ENCODE peak calls at places on chromosomes 13 and 19, in nine cellular contexts. Z is fibroblast of villous mesenchyme, N is fibroblast of lung, O is uterus, Y is pancreas, D is vagina, R is choroid plexus epithelial cell, E is heart left ventricle, B is mucosa of descending colon. A is an unnamed sample.

GRCh38 chr13:113207890-113208423 is 512 bp downstream of the PCID2 start:
- DNase-seq in Z (peak), N (peak), O (no peak), Y (peak), D (no peak), R (peak), E (peak), B (peak), A (peak)

GRCh38 chr13:99956473-99957349 is 14.9 kb downstream of the ZIC5 start:
- DNase-seq in Z (no peak), N (no peak), O (no peak), Y (no peak), D (no peak), R (no peak), E (no peak), B (no peak), A (no peak)

GRCh38 chr13:41827507-41828213 is 133.2 kb downstream of the VWA8 start:
- DNase-seq in Z (peak), N (peak), O (peak), Y (no peak), D (no peak), R (peak), E (no peak), B (no peak), A (peak)

GRCh38 chr13:49838989-49839388 is 46.5 kb upstream of the KPNA3 start:
- DNase-seq in Z (no peak), N (no peak), O (no peak), Y (no peak), D (no peak), R (no peak), E (no peak), B (no peak), A (no peak)

GRCh38 chr19:14519860-14520407 is 1.7 kb upstream of the DNAJB1 start:
- DNase-seq in Z (no peak), N (peak), O (no peak), Y (peak), D (no peak), R (no peak), E (no peak), B (peak), A (peak)

GRCh38 chr19:44592451-44592890 is 20.9 kb upstream of the IGSF23 start:
- DNase-seq in Z (no peak), N (peak), O (no peak), Y (peak), D (no peak), R (no peak), E (peak), B (no peak), A (no peak)

GRCh38 chr13:49540552-49540951 is 44.8 kb downstream of the PHF11 start:
- DNase-seq in Z (peak), N (peak), O (peak), Y (no peak), D (no peak), R (peak), E (no peak), B (no peak), A (no peak)

GRCh38 chr13:24693862-24694471 is 13.8 kb downstream of the ATP12A start:
- DNase-seq in Z (peak), N (peak), O (no peak), Y (no peak), D (no peak), R (peak), E (no peak), B (no peak), A (peak)

GRCh38 chr13:93290503-93290902 is 63.9 kb downstream of the GPC6 start:
- DNase-seq in Z (peak), N (peak), O (no peak), Y (no peak), D (no peak), R (peak), E (no peak), B (no peak), A (no peak)

GRCh38 chr19:55146078-55146647 is 2.8 kb downstream of the TNNT1 start:
- DNase-seq in Z (no peak), N (no peak), O (no peak), Y (no peak), D (no peak), R (no peak), E (no peak), B (no peak), A (no peak)

GRCh38 chr19:22137791-22138190 is 59.0 kb downstream of the ZNF676 start:
- DNase-seq in Z (no peak), N (no peak), O (no peak), Y (no peak), D (no peak), R (no peak), E (no peak), B (no peak), A (no peak)

GRCh38 chr13:37481005-37481857 is 117.3 kb downstream of the POSTN start:
- DNase-seq in Z (no peak), N (peak), O (peak), Y (no peak), D (no peak), R (peak), E (no peak), B (no peak), A (peak)

GRCh38 chr19:39351537-39352037 is 9.4 kb downstream of the SAMD4B start:
- DNase-seq in Z (peak), N (no peak), O (no peak), Y (no peak), D (no peak), R (peak), E (no peak), B (no peak), A (peak)

GRCh38 chr13:31418186-31418585 is 218.4 kb downstream of the B3GLCT start:
- DNase-seq in Z (no peak), N (no peak), O (no peak), Y (no peak), D (no peak), R (no peak), E (no peak), B (no peak), A (no peak)

GRCh38 chr13:112236539-112237197 is 139.5 kb upstream of the SPACA7 start:
- DNase-seq in Z (no peak), N (no peak), O (no peak), Y (no peak), D (no peak), R (no peak), E (no peak), B (no peak), A (no peak)

GRCh38 chr19:18046066-18046718 is 38.2 kb downstream of the ARRDC2 start:
- DNase-seq in Z (peak), N (peak), O (peak), Y (no peak), D (no peak), R (peak), E (no peak), B (no peak), A (peak)

GRCh38 chr13:28376604-28377003 is 118.3 kb downstream of the FLT1 start:
- DNase-seq in Z (no peak), N (no peak), O (no peak), Y (no peak), D (no peak), R (no peak), E (no peak), B (no peak), A (no peak)
- TF ChIP-seq CTCF in Z (no peak), N (no peak), O (no peak), Y (no peak), D (no peak), R (no peak), E (no peak), B (no peak), A (no peak)

DNA sequence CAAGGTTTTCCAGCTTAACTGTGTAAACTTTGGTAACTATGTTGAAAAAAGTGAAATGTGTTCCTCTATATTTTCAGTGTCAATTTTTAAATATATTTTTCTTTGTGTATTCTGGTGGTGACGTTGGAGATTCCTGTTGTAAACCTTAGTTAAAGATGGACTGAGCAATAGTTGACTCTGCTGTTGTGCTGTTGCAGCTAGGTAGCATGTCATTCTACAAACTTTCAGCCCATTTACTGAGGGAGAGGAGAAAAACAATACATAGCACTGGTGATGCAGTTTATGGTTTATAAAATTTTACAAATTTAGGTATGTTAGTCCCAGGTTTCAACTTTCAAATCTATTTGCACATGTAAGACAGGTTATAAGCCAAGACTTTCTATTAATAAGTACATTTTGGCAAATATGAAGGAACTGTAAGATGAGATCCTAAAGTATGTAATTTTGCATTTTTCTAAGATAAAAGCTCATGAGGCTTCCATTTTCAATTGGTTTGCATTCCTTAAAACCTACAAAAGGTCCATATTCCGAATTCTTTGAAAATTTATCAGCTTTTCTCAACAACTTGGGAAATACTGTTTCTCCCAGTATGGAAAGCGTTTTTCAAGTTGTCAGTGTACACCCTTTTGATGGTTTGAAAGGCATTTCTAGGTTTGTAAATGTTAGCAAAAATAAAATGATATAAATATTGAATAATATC is 1.5 kb downstream of the NDFIP2 start:
- DNase-seq in Z (no peak), N (peak), O (no peak), Y (no peak), D (no peak), R (peak), E (no peak), B (no peak), A (peak)
- H3K4me3 ChIP-seq in Z (peak), N (peak), O (peak), Y (peak), D (no peak), R (peak), E (peak), B (peak), A (peak)

DNA sequence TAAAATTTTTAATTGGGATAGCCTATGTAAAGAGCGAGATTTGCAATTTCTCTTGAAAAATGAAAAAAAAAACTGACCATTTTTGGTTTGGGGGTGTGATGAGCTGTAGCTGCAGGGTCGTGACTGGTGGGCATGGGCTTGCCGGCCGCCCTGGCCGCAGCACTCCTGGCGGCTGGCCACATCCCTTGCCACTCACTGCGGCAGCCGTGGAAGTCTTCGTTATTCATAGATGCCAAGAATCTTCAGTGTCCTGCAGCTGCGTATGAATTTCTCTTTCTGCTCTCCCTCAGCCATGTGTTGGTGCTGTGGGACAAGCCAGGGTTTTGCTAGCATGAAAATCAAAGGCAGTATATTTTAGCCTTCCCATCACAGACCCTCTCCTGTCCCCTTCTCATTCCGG is 151.7 kb upstream of the TSHZ3 start:
- DNase-seq in Z (no peak), N (no peak), O (no peak), Y (no peak), D (no peak), R (no peak), E (no peak), B (no peak), A (no peak)
- TF ChIP-seq CTCF in Z (no peak), N (no peak), O (no peak), Y (no peak), D (no peak), R (no peak), E (no peak), B (no peak), A (no peak)

GRCh38 chr13:106795847-106796246 is 227.9 kb upstream of the ARGLU1 start:
- DNase-seq in Z (no peak), N (no peak), O (no peak), Y (no peak), D (no peak), R (no peak), E (no peak), B (no peak), A (no peak)

GRCh38 chr13:106794131-106794530 is 226.2 kb upstream of the ARGLU1 start:
- DNase-seq in Z (no peak), N (no peak), O (no peak), Y (no peak), D (no peak), R (no peak), E (no peak), B (no peak), A (no peak)

GRCh38 chr13:106799731-106800335 is 231.9 kb upstream of the ARGLU1 start:
- DNase-seq in Z (no peak), N (no peak), O (no peak), Y (no peak), D (no peak), R (no peak), E (no peak), B (no peak), A (no peak)

GRCh38 chr13:106797081-106797640 is 229.2 kb upstream of the ARGLU1 start:
- DNase-seq in Z (no peak), N (no peak), O (no peak), Y (no peak), D (no peak), R (no peak), E (no peak), B (no peak), A (no peak)

DNA sequence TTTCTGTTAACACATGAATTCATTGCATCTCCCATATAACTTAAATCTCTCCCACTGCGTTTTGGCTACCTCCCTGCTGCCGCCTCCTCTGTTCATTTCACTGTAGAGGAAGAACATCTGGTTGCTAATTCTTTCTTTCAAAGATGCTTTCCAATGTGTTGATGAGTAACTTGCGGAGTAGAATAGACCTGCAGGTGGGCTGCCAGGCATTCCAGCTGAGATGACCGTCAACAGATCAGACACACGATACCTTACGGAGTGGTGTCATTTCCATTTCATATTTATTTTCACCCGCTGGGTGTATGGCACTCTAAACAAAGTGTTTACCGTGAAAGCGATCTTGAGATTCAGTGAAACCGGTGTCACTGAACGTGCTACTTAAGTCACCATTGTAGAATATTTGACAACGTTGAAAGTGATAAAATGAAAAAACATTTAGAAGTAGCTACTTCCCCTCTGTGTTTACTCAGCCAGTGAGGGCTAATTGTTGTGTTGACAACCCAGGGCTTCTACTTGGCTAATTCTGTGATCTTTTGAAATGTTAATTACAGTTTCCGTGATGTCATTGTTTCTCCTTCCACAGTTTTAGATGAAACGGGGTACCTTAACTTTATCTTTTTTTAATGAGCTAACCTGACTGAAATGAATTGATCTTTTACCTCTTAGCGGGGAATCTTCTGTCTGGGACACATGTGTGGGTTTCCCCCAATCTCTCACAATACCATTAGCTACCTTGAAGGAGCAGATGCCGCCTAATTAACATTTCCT is 228.5 kb upstream of the ARGLU1 start:
- DNase-seq in Z (no peak), N (no peak), O (no peak), Y (no peak), D (no peak), R (no peak), E (no peak), B (no peak), A (no peak)
- H3K4me3 ChIP-seq in Z (no peak), N (peak), O (no peak), Y (no peak), D (peak), R (no peak), E (peak), B (no peak), A (no peak)

GRCh38 chr13:52744842-52745241 is 5.2 kb upstream of the CNMD start:
- DNase-seq in Z (no peak), N (no peak), O (no peak), Y (no peak), D (no peak), R (no peak), E (no peak), B (no peak), A (no peak)

GRCh38 chr13:52743569-52743968 is 3.9 kb upstream of the CNMD start:
- DNase-seq in Z (no peak), N (no peak), O (no peak), Y (no peak), D (no peak), R (no peak), E (no peak), B (no peak), A (no peak)

GRCh38 chr13:52739468-52740071 is at the start of gene CNMD:
- DNase-seq in Z (no peak), N (no peak), O (no peak), Y (no peak), D (no peak), R (no peak), E (no peak), B (no peak), A (no peak)

GRCh38 chr13:52746141-52746540 is 6.5 kb upstream of the CNMD start:
- DNase-seq in Z (no peak), N (no peak), O (no peak), Y (no peak), D (no peak), R (no peak), E (no peak), B (no peak), A (no peak)

GRCh38 chr13:52743988-52744387 is 4.4 kb upstream of the CNMD start:
- DNase-seq in Z (no peak), N (no peak), O (no peak), Y (no peak), D (no peak), R (peak), E (no peak), B (no peak), A (no peak)
- TF ChIP-seq CTCF in Z (no peak), N (no peak), O (no peak), Y (no peak), D (no peak), R (no peak), E (no peak), B (no peak), A (no peak)

GRCh38 chr13:81048026-81048461 is 707.1 kb upstream of the SPRY2 start:
- DNase-seq in Z (no peak), N (no peak), O (no peak), Y (no peak), D (no peak), R (no peak), E (no peak), B (no peak), A (no peak)
- H3K4me3 ChIP-seq in Z (no peak), N (no peak), O (no peak), Y (no peak), D (no peak), R (no peak), E (no peak), B (no peak), A (no peak)

GRCh38 chr13:38641164-38641948 is 45.5 kb upstream of the FREM2 start:
- DNase-seq in Z (no peak), N (no peak), O (no peak), Y (no peak), D (no peak), R (peak), E (no peak), B (no peak), A (peak)
- TF ChIP-seq CTCF in Z (peak), N (peak), O (no peak), Y (peak), D (no peak), R (peak), E (no peak), B (no peak), A (peak)

DNA sequence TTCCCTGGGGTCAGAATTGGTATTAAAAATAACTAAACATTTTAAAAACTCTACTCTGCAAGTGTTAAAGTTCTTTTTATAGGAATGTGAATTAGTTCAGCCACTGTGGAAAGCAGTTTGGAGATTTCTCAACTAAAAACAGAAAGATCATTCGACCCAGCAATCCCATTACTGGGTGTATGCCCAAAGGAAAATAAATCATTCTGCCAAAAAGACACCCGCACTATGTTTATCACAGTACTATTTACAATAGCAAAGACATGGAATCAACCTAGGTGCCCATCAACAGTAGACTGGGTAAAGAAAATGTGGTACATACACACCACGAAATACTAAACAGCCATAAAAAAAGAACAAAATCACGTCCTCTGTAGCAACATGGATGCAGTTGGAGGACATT is 657 bp upstream of the THSD1 start:
- DNase-seq in Z (no peak), N (no peak), O (no peak), Y (no peak), D (no peak), R (no peak), E (no peak), B (no peak), A (no peak)
- H3K4me3 ChIP-seq in Z (no peak), N (peak), O (no peak), Y (no peak), D (no peak), R (no peak), E (peak), B (no peak), A (peak)

A was measured in AG10803.